ENCODE peak calls at places on chromosome 5, in four cellular contexts. W is K562, U is HCT116, B is HepG2. F is an unnamed sample. For H3K4me1, the result is how much of the 10 kb centered on the place peaks cover.

GRCh38 chr5:106047341-106047740 is 1623.4 kb downstream of the EFNA5 start:
- DNase-seq in U (no peak), W (no peak), B (no peak), F (no peak)

GRCh38 chr5:106737111-106737510 is 933.6 kb downstream of the EFNA5 start:
- DNase-seq in B (no peak), U (no peak), W (no peak), F (no peak)

GRCh38 chr5:180399931-180400330 is 46.8 kb upstream of the GFPT2 start:
- DNase-seq in B (no peak), U (no peak), W (no peak), F (no peak)

GRCh38 chr5:122312670-122312988 is 592 bp downstream of the SNCAIP start:
- DNase-seq in U (no peak), W (no peak), B (no peak), F (no peak)

GRCh38 chr5:89255845-89256463 is 373.0 kb upstream of the MEF2C start:
- DNase-seq in B (no peak), U (peak), W (peak), F (no peak)

GRCh38 chr5:173323121-173323798 is 5.0 kb downstream of the STC2 start:
- DNase-seq in B (no peak), U (no peak), W (no peak), F (no peak)

GRCh38 chr5:130024006-130024405 is 119.7 kb downstream of the CHSY3 start:
- DNase-seq in B (no peak), U (no peak), W (no peak), F (no peak)

GRCh38 chr5:136058031-136058971 is 29.5 kb downstream of the TGFBI start:
- DNase-seq in U (peak), W (no peak), B (peak), F (peak)

GRCh38 chr5:72817076-72817476 is 615 bp downstream of the TNPO1 start:
- DNase-seq in W (peak), U (peak), B (peak), F (no peak)

GRCh38 chr5:115329475-115329874 is 33.0 kb upstream of the CCDC112 start:
- DNase-seq in B (no peak), W (peak), U (no peak), F (no peak)

GRCh38 chr5:56039985-56040384 is 45.2 kb upstream of the IL6ST start:
- DNase-seq in W (no peak), U (no peak), B (no peak), F (no peak)

GRCh38 chr5:102152906-102153787 is 142.9 kb downstream of the SLCO4C1 start:
- DNase-seq in U (peak), W (no peak), B (peak), F (peak)

GRCh38 chr5:6732634-6733410 is 19.6 kb downstream of the TENT4A start:
- DNase-seq in W (no peak), B (no peak), U (no peak), F (no peak)

GRCh38 chr5:173826179-173826920 is 61.8 kb upstream of the CPEB4 start:
- DNase-seq in W (no peak), U (no peak), B (peak), F (no peak)

GRCh38 chr5:126777257-126777973 is 479 bp downstream of the LMNB1 start:
- DNase-seq in U (no peak), B (peak), W (peak), F (no peak)

GRCh38 chr5:179256229-179257189 is 88.8 kb downstream of the ADAMTS2 start:
- DNase-seq in W (no peak), B (no peak), U (no peak), F (no peak)

GRCh38 chr5:112710896-112711295 is 26.8 kb upstream of the APC start:
- DNase-seq in B (no peak), U (no peak), W (no peak), F (no peak)

GRCh38 chr5:179135006-179135405 is 74.8 kb downstream of the ZNF354C start:
- DNase-seq in U (no peak), W (no peak), B (no peak), F (no peak)

GRCh38 chr5:89028579-89029272 is 145.7 kb upstream of the MEF2C start:
- DNase-seq in B (no peak), W (no peak), U (peak), F (no peak)

GRCh38 chr5:174720612-174721521 is 3.5 kb upstream of the MSX2 start:
- DNase-seq in U (no peak), W (no peak), B (peak), F (no peak)

GRCh38 chr5:96232602-96233001 is 200.4 kb downstream of the PCSK1 start:
- DNase-seq in W (no peak), B (no peak), U (no peak), F (no peak)
- H3K27ac ChIP-seq in W (no peak), B (no peak), U (no peak), F (no peak)

DNA sequence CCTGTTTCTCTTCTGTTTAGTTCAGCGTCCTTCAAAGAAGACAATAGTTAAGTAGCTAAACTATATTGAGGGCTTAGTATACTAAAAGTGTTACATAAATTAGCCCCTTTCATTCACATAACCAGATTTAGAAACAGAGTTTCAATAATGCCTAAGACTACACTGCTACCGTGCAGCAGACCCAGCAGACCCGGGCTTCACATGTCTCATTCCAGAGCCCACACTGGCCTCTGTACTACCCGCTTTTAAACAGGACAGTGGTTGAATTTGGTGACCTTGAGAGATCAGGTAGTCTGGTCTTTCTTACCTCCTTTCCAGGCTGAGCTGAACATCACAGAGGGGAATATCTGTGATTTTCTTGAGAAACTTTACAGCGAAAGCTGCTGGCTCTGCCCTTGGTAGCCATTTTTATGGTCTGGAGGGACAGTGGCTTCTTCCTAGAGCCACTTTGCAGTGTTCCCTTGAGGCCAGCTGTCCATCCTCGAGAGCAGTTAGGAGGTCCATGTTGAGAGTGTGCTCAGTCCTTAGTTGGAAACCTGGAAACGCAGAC is 56.5 kb downstream of the SLC22A5 start:
- DNase-seq in U (no peak), B (no peak), W (no peak), F (no peak)
- TF ChIP-seq TCF7L2 in U (no peak), B (no peak), W (no peak), F (no peak)

DNA sequence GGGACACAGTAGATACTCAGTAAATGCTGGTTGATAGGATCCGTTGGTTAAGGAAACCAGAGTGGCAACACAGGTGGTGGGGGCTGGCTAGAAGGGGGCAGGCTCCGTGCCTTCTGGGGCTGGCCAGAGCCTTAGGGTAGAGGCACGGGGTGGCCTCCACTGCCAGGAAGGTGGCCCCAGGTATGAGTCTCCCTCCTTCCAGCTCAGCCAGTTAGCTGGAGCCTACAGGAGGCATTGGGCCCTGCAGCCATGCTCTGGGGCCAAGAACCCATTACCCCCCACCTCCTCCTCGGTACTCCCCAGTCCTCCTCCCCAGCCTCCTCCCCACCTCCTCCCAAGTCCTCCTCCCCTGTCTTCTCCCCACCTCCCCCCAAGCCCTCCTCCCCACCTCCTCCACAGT is 27.7 kb downstream of the CXXC5 start:
- DNase-seq in U (no peak), W (no peak), B (no peak), F (no peak)
- H3K4me1 ChIP-seq in U (under half), W (under half), B (under half), F (half or more)

GRCh38 chr5:118775790-118776499 is 212.4 kb downstream of the DTWD2 start:
- DNase-seq in B (no peak), W (no peak), U (no peak), F (no peak)
- H3K27ac ChIP-seq in B (no peak), W (no peak), U (no peak), F (no peak)

GRCh38 chr5:90506221-90506620 is 23.2 kb downstream of the LYSMD3 start:
- DNase-seq in U (no peak), W (no peak), B (no peak), F (no peak)
- TF ChIP-seq TCF7L2 in U (no peak), W (no peak), B (no peak), F (no peak)